ENCODE peak calls at places on chromosomes 4 and X, in nine cellular contexts. K is NCI-H345; A is lower lobe of right lung; N is CD8-positive, alpha-beta memory T cell; B is lower leg skin; P is adrenal gland; R is activated CD4-positive, alpha-beta memory T cell treated with anti-CD3 and anti-CD28 coated beads for 36 hours; J is hypothalamus; L is fibroblast of the conjunctiva. D is an unnamed sample.

GRCh38 chr4:140757220-140757607 is 1.0 kb upstream of the TBC1D9 start:
- DNase-seq in K (no peak), A (no peak), N (no peak), B (no peak), P (no peak), R (no peak), J (no peak), L (no peak), D (no peak)

GRCh38 chrX:43976216-43976615 is 3.0 kb upstream of the NDP start:
- DNase-seq in K (no peak), A (no peak), N (no peak), B (no peak), P (no peak), R (no peak), J (no peak), L (no peak), D (no peak)

GRCh38 chr4:123386608-123387007 is 10.0 kb upstream of the SPRY1 start:
- DNase-seq in K (no peak), A (no peak), N (no peak), B (no peak), P (no peak), R (no peak), J (no peak), L (peak; percentile 36), D (no peak)

GRCh38 chr4:177251237-177251636 is 58.4 kb upstream of the NEIL3 start:
- DNase-seq in K (no peak), A (no peak), N (no peak), B (no peak), P (no peak), R (peak; percentile 39), J (no peak), L (no peak), D (no peak)

GRCh38 chrX:617401-617800 is 13.2 kb upstream of the SHOX start:
- DNase-seq in K (no peak), A (no peak), N (no peak), B (peak; percentile 20), P (no peak), R (no peak), J (no peak), L (no peak), D (no peak)

GRCh38 chr4:147480891-147481576 is at the start of gene EDNRA:
- DNase-seq in K (no peak), A (peak; percentile 51), N (no peak), B (no peak), P (peak; percentile 17), R (no peak), J (no peak), L (no peak), D (peak; percentile 26)

GRCh38 chr4:96736352-96736889 is 896.5 kb downstream of the PDHA2 start:
- DNase-seq in K (no peak), A (no peak), N (no peak), B (no peak), P (no peak), R (no peak), J (no peak), L (peak; percentile 13), D (no peak)

GRCh38 chrX:18598413-18598812 is 73.5 kb downstream of the RS1 start:
- DNase-seq in K (no peak), A (no peak), N (no peak), B (no peak), P (no peak), R (no peak), J (no peak), L (no peak), D (no peak)

GRCh38 chrX:18354369-18355329 is at the start of gene SCML2:
- DNase-seq in K (peak; percentile 28), A (peak; percentile 46), N (peak; percentile 31), B (no peak), P (peak; percentile 44), R (peak; percentile 40), J (no peak), L (peak; percentile 12), D (no peak)

GRCh38 chr4:94068712-94069111 is 139.0 kb upstream of the SMARCAD1 start:
- DNase-seq in K (no peak), A (no peak), N (no peak), B (no peak), P (no peak), R (no peak), J (no peak), L (no peak), D (no peak)